ENCODE peak calls at places on chromosomes 4 and X, in six cellular contexts. L is IMR-90, M is H9, V is H1, R is mesenchymal stem cell, B is trophoblast cell. E is an unnamed sample.

GRCh38 chr4:42915484-42915883 is 23.0 kb downstream of the GRXCR1 start:
- DNase-seq in L (no peak), M (no peak), V (no peak), R (no peak), B (no peak), E (no peak)

GRCh38 chrX:104565791-104566687 is at the start of gene IL1RAPL2:
- DNase-seq in B (peak; percentile 18), R (peak; percentile 20), M (peak; percentile 75), L (no peak), V (peak; percentile 23), E (peak; percentile 51)

GRCh38 chr4:105122334-105122733 is 24.3 kb upstream of the TET2 start:
- DNase-seq in B (peak; percentile 71), V (no peak), L (no peak), M (peak; percentile 66), R (no peak), E (peak; percentile 17)

GRCh38 chr4:106312377-106312776 is 3.6 kb downstream of the TBCK start:
- DNase-seq in R (peak; percentile 8), B (no peak), V (no peak), L (peak; percentile 52), M (no peak), E (no peak)

GRCh38 chr4:384311-385010 is 46.8 kb downstream of the ZNF141 start:
- DNase-seq in V (no peak), L (no peak), R (no peak), M (no peak), B (no peak), E (no peak)

GRCh38 chr4:122842984-122843531 is 16.4 kb downstream of the FGF2 start:
- DNase-seq in M (no peak), V (no peak), R (peak; percentile 57), L (no peak), B (no peak), E (no peak)

GRCh38 chr4:165668694-165669093 is 204.3 kb upstream of the TLL1 start:
- DNase-seq in B (no peak), M (no peak), V (no peak), R (peak; percentile 6), L (no peak), E (no peak)

GRCh38 chr4:78569291-78569821 is 17.8 kb downstream of the ANXA3 start:
- DNase-seq in L (peak; percentile 82), V (no peak), B (peak; percentile 23), R (peak; percentile 65), M (no peak), E (no peak)

GRCh38 chrX:20224814-20225487 is 41.8 kb downstream of the RPS6KA3 start:
- DNase-seq in L (peak; percentile 56), M (no peak), V (no peak), R (no peak), B (no peak), E (no peak)

GRCh38 chr4:110005461-110006056 is 92.9 kb downstream of the EGF start:
- DNase-seq in B (peak; percentile 4), V (no peak), L (peak; percentile 78), R (peak; percentile 78), M (no peak), E (peak; percentile 37)

GRCh38 chr4:79682161-79682560 is 274.1 kb upstream of the GK2 start:
- DNase-seq in M (no peak), V (no peak), L (peak; percentile 67), R (no peak), B (peak; percentile 1), E (no peak)

GRCh38 chr4:163467371-163467770 is 6.2 kb downstream of the TKTL2 start:
- DNase-seq in M (no peak), L (no peak), R (no peak), B (no peak), V (no peak), E (no peak)

GRCh38 chrX:17414839-17415238 is 39.8 kb downstream of the NHS start:
- DNase-seq in R (no peak), V (no peak), B (no peak), L (no peak), M (peak; percentile 42), E (no peak)

GRCh38 chr4:5982156-5982973 is 35.9 kb downstream of the C4orf50 start:
- DNase-seq in V (no peak), M (peak; percentile 21), B (no peak), L (no peak), R (no peak), E (no peak)

GRCh38 chrX:66200855-66201795 is 37.1 kb downstream of the HEPH start:
- DNase-seq in L (peak; percentile 17), R (peak; percentile 7), B (no peak), M (no peak), V (no peak), E (no peak)

GRCh38 chr4:1603413-1604135 is 80.5 kb downstream of the FAM53A start:
- DNase-seq in B (no peak), R (no peak), M (no peak), V (no peak), L (no peak), E (no peak)

GRCh38 chr4:78880874-78881492 is 58.3 kb downstream of the PAQR3 start:
- DNase-seq in B (no peak), M (no peak), R (no peak), L (no peak), V (no peak), E (no peak)

GRCh38 chr4:99859618-99860017 is 34.6 kb downstream of the LAMTOR3 start:
- DNase-seq in V (no peak), L (no peak), R (no peak), B (no peak), M (no peak), E (no peak)

GRCh38 chr4:125303058-125303457 is 11.7 kb upstream of the FAT4 start:
- DNase-seq in B (no peak), V (no peak), M (no peak), R (peak; percentile 46), L (peak; percentile 77), E (no peak)

GRCh38 chrX:20742106-20742505 is 475.4 kb upstream of the RPS6KA3 start:
- DNase-seq in V (no peak), R (no peak), M (no peak), B (no peak), L (no peak), E (no peak)

GRCh38 chrX:152313529-152314302 is 137.4 kb downstream of the GABRA3 start:
- DNase-seq in B (no peak), R (no peak), V (no peak), L (no peak), M (no peak), E (no peak)

GRCh38 chrX:71910526-71911022 is at the start of gene NHSL2:
- DNase-seq in L (peak; percentile 6), V (no peak), B (no peak), M (peak; percentile 67), R (peak; percentile 40), E (peak; percentile 37)

GRCh38 chr4:166838975-166839614 is 395.2 kb downstream of the SPOCK3 start:
- DNase-seq in B (no peak), R (no peak), V (no peak), L (no peak), M (no peak), E (no peak)

DNA sequence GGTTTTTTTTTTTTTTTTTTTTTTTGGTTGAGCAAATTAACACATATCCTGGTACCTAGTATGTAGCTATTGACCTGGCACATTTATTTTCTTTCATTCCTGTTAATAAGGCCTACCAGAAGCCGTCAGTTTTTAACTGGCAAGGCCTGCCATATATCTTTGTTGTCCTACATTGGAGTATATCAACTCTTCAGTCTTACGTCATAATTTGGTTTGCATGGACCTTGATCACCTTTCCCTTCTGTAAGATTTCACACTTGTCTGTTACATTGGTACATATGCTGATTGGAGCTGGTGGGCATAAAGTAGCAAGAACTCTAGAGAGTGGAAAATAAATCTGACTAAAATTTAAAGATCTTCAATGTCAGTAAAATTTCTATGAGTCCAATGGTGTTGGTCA is 1658.0 kb downstream of the C4orf33 start:
- DNase-seq in B (no peak), L (no peak), M (no peak), R (no peak), V (no peak), E (no peak)
- H2AK5ac ChIP-seq in B (no peak overlapping the region), L (no peak overlapping the region), M (no peak overlapping the region), R (no peak overlapping the region), V (no peak overlapping the region), E (no peak overlapping the region)

GRCh38 chrX:15475486-15475885 is 17.6 kb downstream of the PIR start:
- DNase-seq in M (no peak), L (no peak), R (no peak), V (no peak), B (no peak), E (no peak)
- H2AFZ ChIP-seq in M (no peak overlapping the region), L (no peak overlapping the region), R (no peak overlapping the region), V (no peak overlapping the region), B (no peak overlapping the region), E (peak overlapping the region; percentile 38)

GRCh38 chr4:176290520-176290919 is 21.5 kb upstream of the ASB5 start:
- DNase-seq in M (no peak), R (no peak), V (no peak), L (no peak), B (peak; percentile 38), E (no peak)

GRCh38 chr4:176289561-176289960 is 20.5 kb upstream of the ASB5 start:
- DNase-seq in B (no peak), L (no peak), M (no peak), R (no peak), V (no peak), E (no peak)

GRCh38 chr4:176288020-176288419 is 19.0 kb upstream of the ASB5 start:
- DNase-seq in V (no peak), B (no peak), L (no peak), R (no peak), M (no peak), E (no peak)

GRCh38 chr4:176287546-176287945 is 18.5 kb upstream of the ASB5 start:
- DNase-seq in M (no peak), R (no peak), V (no peak), L (no peak), B (no peak), E (no peak)

DNA sequence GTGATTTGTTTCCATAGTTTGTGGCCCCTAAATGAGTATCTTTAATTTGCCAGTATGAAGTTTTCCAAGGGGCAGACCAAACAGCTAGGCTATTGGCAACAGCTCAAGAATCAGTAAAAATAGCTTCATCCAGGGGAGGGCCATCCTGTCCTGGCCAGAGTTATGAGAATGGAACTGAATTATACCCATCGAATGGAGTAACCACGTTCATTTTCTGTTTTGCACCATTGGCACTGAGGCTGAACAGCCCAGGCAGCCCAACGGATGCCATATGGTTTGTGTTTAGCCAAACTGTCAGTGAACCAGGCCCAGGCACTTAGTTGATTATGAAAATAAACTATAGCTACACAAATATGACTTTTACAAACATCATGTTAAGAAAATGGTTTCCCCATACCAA is 17.7 kb upstream of the ASB5 start:
- DNase-seq in M (no peak), B (no peak), L (peak; percentile 35), V (no peak), R (no peak), E (no peak)
- H2AK5ac ChIP-seq in M (no peak overlapping the region), B (no peak overlapping the region), L (peak overlapping the region; percentile 3), V (no peak overlapping the region), R (no peak overlapping the region), E (no peak overlapping the region)

DNA sequence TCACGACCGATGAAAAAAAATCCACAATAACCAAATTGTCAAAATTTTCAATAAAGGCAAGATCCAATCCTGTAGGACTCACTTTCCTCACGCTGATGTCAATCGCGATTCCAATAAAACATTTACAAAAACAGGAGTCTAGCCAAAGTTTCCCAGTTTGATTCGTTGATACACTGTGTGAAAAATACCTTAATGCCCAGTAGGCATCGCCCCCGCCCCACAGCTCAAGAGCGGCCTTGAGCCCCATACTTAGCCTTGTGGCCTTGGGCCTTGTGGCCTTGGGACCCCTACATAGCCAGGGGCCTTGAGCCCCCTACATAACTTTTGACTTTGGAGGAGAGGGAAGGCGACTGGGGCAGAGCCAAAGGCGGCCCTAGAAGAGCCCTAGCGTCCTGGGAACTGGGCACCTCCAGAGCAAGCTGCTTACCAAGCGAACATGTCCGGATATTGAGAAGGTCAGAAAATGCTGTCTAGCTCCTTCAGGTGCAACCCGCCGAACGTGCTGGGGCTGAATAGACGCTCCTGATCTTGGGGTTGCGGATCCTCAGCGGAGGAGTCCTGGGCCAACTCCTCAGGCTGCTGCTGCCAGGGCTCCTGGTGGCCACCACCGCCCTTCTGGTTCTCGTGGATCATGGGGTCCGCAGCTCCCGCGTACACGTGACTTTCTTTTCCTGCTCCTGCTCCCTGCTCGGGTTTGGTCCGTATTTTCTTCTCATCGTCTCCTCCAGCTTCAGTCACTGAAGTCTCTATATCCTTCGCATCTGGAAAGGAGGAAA is 62.9 kb downstream of the RHOXF2B start:
- DNase-seq in V (no peak), L (no peak), R (no peak), M (peak; percentile 37), B (no peak), E (no peak)
- H2AFZ ChIP-seq in V (peak overlapping the region; percentile 78), L (peak overlapping the region; percentile 33), R (no peak overlapping the region), M (no peak overlapping the region), B (no peak overlapping the region), E (peak overlapping the region; percentile 67)

E was measured in neuronal stem cell.